ENCODE peak calls at places on chromosomes 13 and 19, in seven cellular contexts. J is effector memory CD4-positive, alpha-beta T cell; F is transverse colon; T is NCI-H2171; E is left colon; W is amygdala; I is putamen. V is an unnamed sample.

GRCh38 chr13:75153834-75154233 is 328.1 kb downstream of the TBC1D4 start:
- DNase-seq in J (no peak), F (no peak), T (no peak), E (no peak), W (no peak), I (no peak), V (no peak)

GRCh38 chr13:112617754-112618375 is 29.9 kb upstream of the TUBGCP3 start:
- DNase-seq in J (no peak), F (no peak), T (no peak), E (no peak), W (no peak), I (no peak), V (no peak)

GRCh38 chr19:43767818-43768217 is 13.0 kb downstream of the KCNN4 start:
- DNase-seq in J (no peak), F (no peak), T (no peak), E (no peak), W (no peak), I (no peak), V (no peak)

GRCh38 chr13:71672527-71672926 is 194.5 kb downstream of the DACH1 start:
- DNase-seq in J (no peak), F (no peak), T (no peak), E (no peak), W (no peak), I (no peak), V (no peak)

GRCh38 chr19:55449469-55449868 is 6.4 kb upstream of the SHISA7 start:
- DNase-seq in J (no peak), F (no peak), T (no peak), E (no peak), W (no peak), I (no peak), V (no peak)

GRCh38 chr13:51112771-51113170 is 1.7 kb upstream of the C13orf42 start:
- DNase-seq in J (no peak), F (no peak), T (no peak), E (no peak), W (no peak), I (no peak), V (no peak)

GRCh38 chr19:12133069-12133468 is 7.1 kb downstream of the ZNF20 start:
- DNase-seq in J (no peak), F (no peak), T (no peak), E (no peak), W (no peak), I (no peak), V (no peak)

GRCh38 chr13:43730642-43731041 is 56.1 kb downstream of the ENOX1 start:
- DNase-seq in J (no peak), F (peak), T (no peak), E (peak), W (no peak), I (peak), V (no peak)

GRCh38 chr13:35703061-35703460 is 226.6 kb upstream of the MAB21L1 start:
- DNase-seq in J (no peak), F (no peak), T (no peak), E (no peak), W (no peak), I (no peak), V (no peak)

GRCh38 chr19:10168386-10168948 is 26.3 kb downstream of the DNMT1 start:
- DNase-seq in J (no peak), F (no peak), T (no peak), E (no peak), W (no peak), I (no peak), V (no peak)

GRCh38 chr19:3788991-3789778 is 3.0 kb upstream of the MATK start:
- DNase-seq in J (no peak), F (no peak), T (no peak), E (no peak), W (no peak), I (no peak), V (no peak)

GRCh38 chr13:29561918-29562317 is 33.6 kb downstream of the SLC7A1 start:
- DNase-seq in J (no peak), F (no peak), T (no peak), E (no peak), W (no peak), I (no peak), V (no peak)

GRCh38 chr13:42883142-42883541 is 101.8 kb downstream of the FAM216B start:
- DNase-seq in J (no peak), F (no peak), T (no peak), E (no peak), W (no peak), I (no peak), V (no peak)

GRCh38 chr19:44712864-44713515 is 14.0 kb downstream of the CEACAM16 start:
- DNase-seq in J (no peak), F (no peak), T (no peak), E (no peak), W (no peak), I (no peak), V (no peak)

GRCh38 chr19:48569814-48570213 is 17.8 kb downstream of the SULT2B1 start:
- DNase-seq in J (no peak), F (no peak), T (no peak), E (no peak), W (no peak), I (no peak), V (no peak)

GRCh38 chr19:15672580-15673175 is at the start of gene CYP4F12:
- DNase-seq in J (no peak), F (peak), T (no peak), E (peak), W (no peak), I (no peak), V (no peak)